ENCODE peak calls at places on chromosomes 5 and 9, in nine cellular contexts. Y, H, J, S, R, G, X, V and P are unnamed samples.

GRCh38 chr9:110799396-110799795 is 130.8 kb downstream of the MUSK start:
- DNase-seq in Y (no peak), H (no peak), J (no peak), S (no peak), R (no peak), G (no peak), X (no peak), V (no peak), P (no peak)

GRCh38 chr5:151345808-151346478 is 1.4 kb downstream of the SLC36A2 start:
- DNase-seq in Y (no peak), H (no peak), J (no peak), S (no peak), R (no peak), G (no peak), X (no peak), V (no peak), P (no peak)

GRCh38 chr5:74356009-74356695 is 284.4 kb downstream of the ENC1 start:
- DNase-seq in Y (no peak), H (no peak), J (no peak), S (no peak), R (no peak), G (no peak), X (no peak), V (no peak), P (no peak)

GRCh38 chr5:81187885-81188284 is 45.2 kb upstream of the CKMT2 start:
- DNase-seq in Y (no peak), H (peak), J (peak), S (no peak), R (no peak), G (no peak), X (no peak), V (no peak), P (no peak)

GRCh38 chr9:132182609-132183073 is 20.8 kb downstream of the NTNG2 start:
- DNase-seq in Y (no peak), H (no peak), J (no peak), S (no peak), R (no peak), G (no peak), X (no peak), V (no peak), P (no peak)

GRCh38 chr5:103374473-103374963 is 116.0 kb downstream of the MACIR start:
- DNase-seq in Y (no peak), H (no peak), J (no peak), S (no peak), R (no peak), G (no peak), X (no peak), V (no peak), P (no peak)

GRCh38 chr5:75349663-75350062 is 12.6 kb downstream of the HMGCR start:
- DNase-seq in Y (no peak), H (no peak), J (no peak), S (no peak), R (no peak), G (no peak), X (no peak), V (no peak), P (no peak)

GRCh38 chr9:83119873-83120272 is 56.9 kb upstream of the RASEF start:
- DNase-seq in Y (no peak), H (no peak), J (no peak), S (no peak), R (no peak), G (no peak), X (no peak), V (no peak), P (no peak)

GRCh38 chr5:179266291-179267070 is 78.8 kb downstream of the ADAMTS2 start:
- DNase-seq in Y (no peak), H (no peak), J (peak), S (no peak), R (no peak), G (no peak), X (peak), V (no peak), P (no peak)

GRCh38 chr5:93578813-93579560 is 2.0 kb downstream of the NR2F1-AS1 start:
- DNase-seq in Y (no peak), H (peak), J (no peak), S (no peak), R (no peak), G (peak), X (peak), V (peak), P (no peak)

GRCh38 chr5:36300927-36301540 is 668 bp downstream of the RANBP3L start:
- DNase-seq in Y (no peak), H (no peak), J (no peak), S (no peak), R (no peak), G (no peak), X (no peak), V (no peak), P (no peak)

GRCh38 chr9:106868565-106868964 is 5.6 kb downstream of the ZNF462 start:
- DNase-seq in Y (no peak), H (peak), J (peak), S (no peak), R (no peak), G (no peak), X (peak), V (no peak), P (no peak)

GRCh38 chr9:76321185-76321828 is 72.9 kb downstream of the RFK start:
- DNase-seq in Y (no peak), H (no peak), J (no peak), S (peak), R (no peak), G (no peak), X (no peak), V (peak), P (no peak)